ENCODE peak calls at places on chromosomes 3 and 15, in four cellular contexts. C, G, M and V are unnamed samples.

GRCh38 chr15:58932791-58933310 is 628 bp downstream of the SLTM start:
- DNase-seq in C (no peak), G (no peak), M (no peak), V (no peak)

GRCh38 chr3:194861375-194861774 is 175.7 kb downstream of the FAM43A start:
- DNase-seq in C (no peak), G (no peak), M (no peak), V (no peak)

GRCh38 chr3:42180901-42181300 is 85.1 kb downstream of the CCK start:
- DNase-seq in C (no peak), G (no peak), M (no peak), V (no peak)

GRCh38 chr3:120908803-120909601 is 997 bp downstream of the STXBP5L start:
- DNase-seq in C (no peak), G (peak; percentile 66), M (peak; percentile 21), V (no peak)

GRCh38 chr3:183275418-183275817 is 22.4 kb downstream of the B3GNT5 start:
- DNase-seq in C (no peak), G (no peak), M (no peak), V (no peak)

GRCh38 chr3:151562901-151563300 is 102.0 kb upstream of the IGSF10 start:
- DNase-seq in C (no peak), G (no peak), M (no peak), V (no peak)

GRCh38 chr3:173354124-173354523 is 43.4 kb upstream of the NLGN1 start:
- DNase-seq in C (no peak), G (no peak), M (no peak), V (no peak)

GRCh38 chr3:1404270-1404669 is 311.4 kb downstream of the CNTN6 start:
- DNase-seq in C (no peak), G (no peak), M (no peak), V (no peak)

GRCh38 chr15:94487635-94488034 is 256.3 kb downstream of the MCTP2 start:
- DNase-seq in C (no peak), G (no peak), M (no peak), V (no peak)

GRCh38 chr3:183959214-183959613 is 58.5 kb downstream of the ABCC5 start:
- DNase-seq in C (no peak), G (no peak), M (no peak), V (no peak)

GRCh38 chr3:121482651-121483050 is 63.1 kb downstream of the POLQ start:
- DNase-seq in C (no peak), G (no peak), M (no peak), V (no peak)

GRCh38 chr3:33831053-33831452 is 32.6 kb downstream of the PDCD6IP start:
- DNase-seq in C (no peak), G (no peak), M (no peak), V (no peak)

GRCh38 chr3:190516416-190516815 is 2.5 kb downstream of the IL1RAP start:
- DNase-seq in C (no peak), G (no peak), M (no peak), V (no peak)

GRCh38 chr15:75063338-75063737 is 39.9 kb downstream of the PPCDC start:
- DNase-seq in C (no peak), G (no peak), M (no peak), V (no peak)

GRCh38 chr3:66498718-66499611 is 1.9 kb downstream of the LRIG1 start:
- DNase-seq in C (no peak), G (peak; percentile 48), M (peak; percentile 41), V (no peak)

GRCh38 chr15:80990955-80991354 is 1.3 kb upstream of the MESD start:
- DNase-seq in C (no peak), G (no peak), M (no peak), V (no peak)

GRCh38 chr15:73873889-73874511 is 636 bp downstream of the TBC1D21 start:
- DNase-seq in C (no peak), G (no peak), M (no peak), V (no peak)

GRCh38 chr15:95972136-95972553 is 358.4 kb upstream of the NR2F2 start:
- DNase-seq in C (no peak), G (no peak), M (no peak), V (no peak)

GRCh38 chr3:95775486-95776094 is 1038.8 kb upstream of the EPHA6 start:
- DNase-seq in C (no peak), G (no peak), M (no peak), V (no peak)

GRCh38 chr3:148229107-148229506 is 468.6 kb upstream of the AGTR1 start:
- DNase-seq in C (no peak), G (no peak), M (no peak), V (no peak)

GRCh38 chr15:69576035-69576526 is 123.5 kb downstream of the RPLP1 start:
- DNase-seq in C (no peak), G (peak; percentile 74), M (peak; percentile 54), V (peak; percentile 80)

GRCh38 chr3:158097571-158098553 is 8.4 kb downstream of the SHOX2 start:
- DNase-seq in C (no peak), G (peak; percentile 85), M (peak; percentile 52), V (peak; percentile 82)

GRCh38 chr3:38834110-38834509 is 18.1 kb upstream of the SCN10A start:
- DNase-seq in C (peak; percentile 66), G (peak; percentile 78), M (peak; percentile 78), V (no peak)

GRCh38 chr15:59169337-59169736 is 37.3 kb upstream of the LDHAL6B start:
- DNase-seq in C (no peak), G (no peak), M (no peak), V (no peak)

GRCh38 chr15:29883126-29883525 is 60.9 kb upstream of the TJP1 start:
- DNase-seq in C (no peak), G (no peak), M (no peak), V (no peak)
- H3K4me3 ChIP-seq in C (no peak overlapping the region), G (no peak overlapping the region), M (no peak overlapping the region), V (no peak overlapping the region)

DNA sequence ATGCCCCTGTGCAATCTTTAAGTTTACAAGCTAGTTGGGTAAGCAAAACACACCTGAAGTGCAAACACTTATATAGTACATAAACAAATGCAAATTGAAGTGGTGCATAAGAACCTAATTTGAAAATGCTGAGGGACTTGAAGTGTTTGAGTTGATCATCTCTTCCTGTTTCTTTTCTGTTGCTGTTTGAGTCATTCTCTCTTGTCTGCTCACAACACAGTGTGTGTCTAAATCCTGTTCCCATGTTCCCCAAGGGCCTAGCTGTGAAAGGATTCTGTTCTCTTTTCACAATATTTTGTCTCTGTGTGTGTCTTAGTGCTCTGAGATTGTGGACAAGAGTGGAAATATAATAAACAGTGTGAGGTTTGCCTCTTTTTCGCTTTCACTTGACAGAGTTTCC is 6.1 kb downstream of the CD96 start:
- DNase-seq in C (no peak), G (no peak), M (no peak), V (no peak)
- H3K27ac ChIP-seq in C (no peak overlapping the region), G (no peak overlapping the region), M (no peak overlapping the region), V (no peak overlapping the region)

GRCh38 chr3:52014613-52015012 is 18.9 kb upstream of the RPL29 start:
- DNase-seq in C (no peak), G (no peak), M (no peak), V (no peak)
- TF ChIP-seq CTCF in C (no peak), G (no peak), M (no peak), V (peak; percentile 28)

GRCh38 chr3:128486157-128486691 is 6.8 kb downstream of the GATA2 start:
- DNase-seq in C (no peak), G (no peak), M (no peak), V (no peak)
- H3K4me3 ChIP-seq in C (peak overlapping the region; percentile 60), G (peak overlapping the region; percentile 65), M (peak overlapping the region; percentile 84), V (peak overlapping the region; percentile 65)

GRCh38 chr3:156682963-156683362 is 8.6 kb downstream of the TIPARP start:
- DNase-seq in C (no peak), G (no peak), M (no peak), V (no peak)

GRCh38 chr3:156682491-156682890 is 8.1 kb downstream of the TIPARP start:
- DNase-seq in C (no peak), G (no peak), M (no peak), V (no peak)

GRCh38 chr3:156678216-156678615 is 3.8 kb downstream of the TIPARP start:
- DNase-seq in C (no peak), G (no peak), M (no peak), V (no peak)

GRCh38 chr3:156681003-156681402 is 6.6 kb downstream of the TIPARP start:
- DNase-seq in C (no peak), G (no peak), M (peak; percentile 64), V (no peak)

DNA sequence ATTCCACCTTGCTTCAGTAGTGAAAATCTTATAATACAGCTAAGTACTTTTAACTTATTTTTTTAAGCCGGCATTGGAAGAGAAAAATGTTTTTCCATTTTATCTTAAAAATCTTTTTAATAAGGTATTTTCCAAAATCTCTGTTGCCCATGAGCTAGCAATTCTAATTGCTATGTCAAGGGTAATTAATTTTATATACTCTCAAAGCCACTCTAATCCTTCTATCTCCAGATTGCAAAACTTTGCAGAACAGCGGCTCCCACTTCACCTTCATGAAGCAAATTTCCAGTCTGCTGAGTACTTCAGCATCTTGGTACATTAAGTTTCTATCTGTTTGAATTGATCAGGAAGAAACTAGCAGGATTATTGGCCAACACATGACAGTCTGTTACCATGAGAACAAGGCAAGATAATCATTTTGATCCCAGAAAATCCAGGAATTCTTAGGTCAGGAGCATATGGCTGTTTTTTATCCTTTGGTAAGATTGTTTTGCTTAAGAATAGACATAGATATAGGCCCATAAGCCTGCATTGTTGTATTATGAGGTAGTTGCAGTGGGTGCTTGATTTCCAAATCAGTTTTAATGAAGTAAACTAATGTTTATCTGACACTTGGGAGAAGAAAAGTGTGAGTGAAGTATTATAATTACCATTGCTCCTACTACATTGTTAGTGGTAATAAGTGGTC is 6.0 kb downstream of the TIPARP start:
- DNase-seq in C (no peak), G (no peak), M (no peak), V (no peak)
- H3K27ac ChIP-seq in C (peak overlapping the region; percentile 44), G (no peak overlapping the region), M (peak overlapping the region; percentile 57), V (peak overlapping the region; percentile 68)

GRCh38 chr15:71529353-71529752 is 281.0 kb upstream of the NR2E3 start:
- DNase-seq in C (no peak), G (no peak), M (no peak), V (no peak)
- TF ChIP-seq CTCF in C (no peak), G (no peak), M (no peak), V (no peak)